ENCODE peak calls at places on chromosomes 13 and 19, in nine cellular contexts. One of them, this sample, is unnamed.

GRCh38 chr13:50805805-50806204 is 37.7 kb downstream of the DLEU7 start:
- DNase-seq in GOT3: no peak
- DNase-seq in cardiac muscle cell: no peak
- DNase-seq in Daoy: no peak
- DNase-seq in aorta: no peak
- DNase-seq in CD8-positive, alpha-beta T cell: no peak
- DNase-seq in GM04504: no peak
- DNase-seq in NCI-H345: no peak
- DNase-seq in activated CD4-positive, alpha-beta T cell treated with anti-CD3 and anti-CD28 coated beads, Interleukin-2, amount 50 U/mL, for 24 hours: no peak
- DNase-seq in this sample: no peak

GRCh38 chr13:23888658-23889597 is at the start of gene MIPEP:
- DNase-seq in GOT3: peak; percentile 66
- DNase-seq in cardiac muscle cell: peak; percentile 96
- DNase-seq in Daoy: peak; percentile 96
- DNase-seq in aorta: peak; percentile 98
- DNase-seq in CD8-positive, alpha-beta T cell: peak; percentile 88
- DNase-seq in GM04504: peak; percentile 89
- DNase-seq in NCI-H345: peak; percentile 94
- DNase-seq in activated CD4-positive, alpha-beta T cell treated with anti-CD3 and anti-CD28 coated beads, Interleukin-2, amount 50 U/mL, for 24 hours: peak; percentile 84
- DNase-seq in this sample: peak; percentile 91

GRCh38 chr19:3146677-3147100 is 10.9 kb downstream of the GNA15 start:
- DNase-seq in GOT3: no peak
- DNase-seq in cardiac muscle cell: no peak
- DNase-seq in Daoy: peak; percentile 41
- DNase-seq in aorta: peak; percentile 85
- DNase-seq in CD8-positive, alpha-beta T cell: peak; percentile 60
- DNase-seq in GM04504: no peak
- DNase-seq in NCI-H345: no peak
- DNase-seq in activated CD4-positive, alpha-beta T cell treated with anti-CD3 and anti-CD28 coated beads, Interleukin-2, amount 50 U/mL, for 24 hours: peak; percentile 54
- DNase-seq in this sample: no peak

GRCh38 chr19:10135551-10136334 is 16.0 kb upstream of the EIF3G start:
- DNase-seq in GOT3: no peak
- DNase-seq in cardiac muscle cell: no peak
- DNase-seq in Daoy: no peak
- DNase-seq in aorta: peak; percentile 77
- DNase-seq in CD8-positive, alpha-beta T cell: no peak
- DNase-seq in GM04504: no peak
- DNase-seq in NCI-H345: no peak
- DNase-seq in activated CD4-positive, alpha-beta T cell treated with anti-CD3 and anti-CD28 coated beads, Interleukin-2, amount 50 U/mL, for 24 hours: no peak
- DNase-seq in this sample: no peak

GRCh38 chr13:30375436-30375835 is 46.9 kb upstream of the UBE2L5 start:
- DNase-seq in GOT3: no peak
- DNase-seq in cardiac muscle cell: no peak
- DNase-seq in Daoy: no peak
- DNase-seq in aorta: no peak
- DNase-seq in CD8-positive, alpha-beta T cell: no peak
- DNase-seq in GM04504: no peak
- DNase-seq in NCI-H345: peak; percentile 57
- DNase-seq in activated CD4-positive, alpha-beta T cell treated with anti-CD3 and anti-CD28 coated beads, Interleukin-2, amount 50 U/mL, for 24 hours: no peak
- DNase-seq in this sample: no peak

GRCh38 chr13:111448504-111448903 is 128.1 kb downstream of the TEX29 start:
- DNase-seq in GOT3: no peak
- DNase-seq in cardiac muscle cell: no peak
- DNase-seq in Daoy: no peak
- DNase-seq in aorta: no peak
- DNase-seq in CD8-positive, alpha-beta T cell: no peak
- DNase-seq in GM04504: no peak
- DNase-seq in NCI-H345: no peak
- DNase-seq in activated CD4-positive, alpha-beta T cell treated with anti-CD3 and anti-CD28 coated beads, Interleukin-2, amount 50 U/mL, for 24 hours: no peak
- DNase-seq in this sample: no peak

GRCh38 chr13:40665061-40665753 is 1.2 kb downstream of the FOXO1 start:
- DNase-seq in GOT3: no peak
- DNase-seq in cardiac muscle cell: peak; percentile 68
- DNase-seq in Daoy: peak; percentile 29
- DNase-seq in aorta: peak; percentile 82
- DNase-seq in CD8-positive, alpha-beta T cell: peak; percentile 25
- DNase-seq in GM04504: no peak
- DNase-seq in NCI-H345: no peak
- DNase-seq in activated CD4-positive, alpha-beta T cell treated with anti-CD3 and anti-CD28 coated beads, Interleukin-2, amount 50 U/mL, for 24 hours: no peak
- DNase-seq in this sample: peak; percentile 21

GRCh38 chr19:52297601-52298358 is 811 bp downstream of the ZNF480 start:
- DNase-seq in GOT3: no peak
- DNase-seq in cardiac muscle cell: peak; percentile 22
- DNase-seq in Daoy: peak; percentile 5
- DNase-seq in aorta: no peak
- DNase-seq in CD8-positive, alpha-beta T cell: no peak
- DNase-seq in GM04504: no peak
- DNase-seq in NCI-H345: peak; percentile 30
- DNase-seq in activated CD4-positive, alpha-beta T cell treated with anti-CD3 and anti-CD28 coated beads, Interleukin-2, amount 50 U/mL, for 24 hours: no peak
- DNase-seq in this sample: no peak

GRCh38 chr19:2546128-2547032 is 70.5 kb downstream of the GADD45B start:
- DNase-seq in GOT3: no peak
- DNase-seq in cardiac muscle cell: peak; percentile 86
- DNase-seq in Daoy: no peak
- DNase-seq in aorta: peak; percentile 95
- DNase-seq in CD8-positive, alpha-beta T cell: no peak
- DNase-seq in GM04504: no peak
- DNase-seq in NCI-H345: no peak
- DNase-seq in activated CD4-positive, alpha-beta T cell treated with anti-CD3 and anti-CD28 coated beads, Interleukin-2, amount 50 U/mL, for 24 hours: no peak
- DNase-seq in this sample: no peak